ENCODE peak calls at places on chromosomes 7 and 10, in five cellular contexts. A, E, W, I and R are unnamed samples. For H3K27me3 and H3K9me3, the result is how much of the 10 kb centered on the place peaks cover.

GRCh38 chr7:141271451-141271850 is 197.6 kb downstream of the TMEM178B start:
- DNase-seq in A (no peak), E (no peak), W (no peak), I (no peak), R (no peak)

GRCh38 chr7:112986256-112987031 is 100.2 kb downstream of the GPR85 start:
- DNase-seq in A (no peak), E (peak), W (peak), I (no peak), R (peak)

GRCh38 chr10:82319558-82319957 is 444.6 kb downstream of the NRG3 start:
- DNase-seq in A (no peak), E (no peak), W (no peak), I (peak), R (no peak)

GRCh38 chr10:100803481-100803880 is 58.1 kb downstream of the PAX2 start:
- DNase-seq in A (no peak), E (no peak), W (no peak), I (no peak), R (no peak)

GRCh38 chr7:80548790-80549530 is 37.1 kb upstream of the GNAT3 start:
- DNase-seq in A (no peak), E (peak), W (no peak), I (no peak), R (no peak)

GRCh38 chr7:81846398-81846797 is 76.6 kb upstream of the HGF start:
- DNase-seq in A (no peak), E (peak), W (no peak), I (no peak), R (no peak)

GRCh38 chr7:19413444-19413965 is 268.3 kb upstream of the FERD3L start:
- DNase-seq in A (no peak), E (peak), W (no peak), I (no peak), R (no peak)

GRCh38 chr10:612696-613095 is 76.8 kb downstream of the DIP2C start:
- DNase-seq in A (no peak), E (no peak), W (no peak), I (no peak), R (no peak)

GRCh38 chr7:148303295-148304013 is 287.1 kb upstream of the C7orf33 start:
- DNase-seq in A (peak), E (peak), W (peak), I (peak), R (peak)

GRCh38 chr7:33550363-33550762 is 355.0 kb upstream of the BMPER start:
- DNase-seq in A (no peak), E (no peak), W (no peak), I (no peak), R (no peak)

GRCh38 chr7:97272237-97272975 is 154.9 kb downstream of the SDHAF3 start:
- DNase-seq in A (peak), E (no peak), W (no peak), I (no peak), R (no peak)

GRCh38 chr10:59586407-59586891 is 123.2 kb downstream of the SLC16A9 start:
- DNase-seq in A (no peak), E (no peak), W (no peak), I (no peak), R (no peak)

GRCh38 chr7:33325754-33326484 is 196.6 kb downstream of the BBS9 start:
- DNase-seq in A (no peak), E (no peak), W (no peak), I (no peak), R (no peak)

DNA sequence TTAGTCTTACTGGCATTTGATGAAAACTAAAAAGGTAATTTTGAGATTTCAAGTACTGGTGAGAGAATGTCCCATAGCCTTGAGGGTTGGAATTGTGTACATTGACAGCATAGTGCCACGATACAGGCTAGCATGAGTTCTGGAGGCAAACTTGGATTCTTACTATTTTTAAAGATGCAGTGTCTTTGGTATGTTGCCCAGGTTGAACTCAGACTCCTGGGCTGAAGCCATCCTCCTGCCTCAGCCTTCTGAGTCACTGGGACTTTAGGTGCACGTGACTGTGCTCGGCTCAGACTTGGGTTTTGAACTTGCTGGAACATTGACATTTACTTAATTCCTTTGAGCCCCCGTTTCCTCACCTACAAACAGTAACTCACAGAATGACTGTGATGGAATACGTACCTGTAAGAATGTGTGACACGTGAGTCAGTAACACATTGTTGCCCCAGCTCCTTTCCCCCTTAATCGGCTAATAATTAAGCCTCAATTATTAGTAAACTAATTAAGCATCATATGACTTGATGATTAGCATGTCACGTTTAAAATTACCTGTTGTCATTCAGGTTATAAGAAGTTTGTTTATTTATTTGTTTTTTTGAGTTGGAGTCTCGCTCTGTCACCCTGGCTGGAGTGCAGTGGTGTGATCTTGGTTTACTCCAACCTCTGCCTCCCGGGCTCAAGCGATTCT is 10.6 kb downstream of the DNAJB6 start:
- DNase-seq in A (no peak), E (peak), W (peak), I (no peak), R (peak)
- H3K4me3 ChIP-seq in A (no peak), E (no peak), W (no peak), I (no peak), R (peak)

GRCh38 chr7:42311195-42311594 is 74.2 kb upstream of the GLI3 start:
- DNase-seq in A (no peak), E (no peak), W (no peak), I (no peak), R (no peak)
- H3K27me3 ChIP-seq in A (under half), E (under half), W (under half), I (under half), R (under half)

GRCh38 chr7:157411580-157411979 is 74.8 kb downstream of the DNAJB6 start:
- DNase-seq in A (no peak), E (peak), W (no peak), I (no peak), R (no peak)
- H3K9me3 ChIP-seq in A (under half), E (under half), W (under half), I (under half), R (under half)

DNA sequence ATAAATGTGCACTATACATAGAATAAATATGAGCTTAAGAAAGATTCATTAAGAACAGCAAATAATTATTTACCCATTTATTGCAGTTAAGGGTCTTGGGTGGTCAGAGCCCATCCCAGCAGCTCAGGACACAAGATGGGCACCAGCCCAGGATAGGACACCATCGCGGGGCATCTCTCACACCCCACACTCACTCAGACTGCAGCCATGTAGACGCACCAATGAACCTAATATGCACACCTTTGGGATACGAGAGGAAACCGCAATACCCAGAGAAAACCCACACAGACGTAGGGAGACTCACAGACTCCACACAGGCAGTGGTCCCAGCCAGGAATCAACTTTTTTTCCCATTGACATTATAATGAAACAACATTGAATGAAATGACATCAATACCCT is 36.0 kb downstream of the CARD11 start:
- DNase-seq in A (no peak), E (no peak), W (no peak), I (no peak), R (no peak)
- H3K4me3 ChIP-seq in A (no peak), E (no peak), W (no peak), I (no peak), R (no peak)

DNA sequence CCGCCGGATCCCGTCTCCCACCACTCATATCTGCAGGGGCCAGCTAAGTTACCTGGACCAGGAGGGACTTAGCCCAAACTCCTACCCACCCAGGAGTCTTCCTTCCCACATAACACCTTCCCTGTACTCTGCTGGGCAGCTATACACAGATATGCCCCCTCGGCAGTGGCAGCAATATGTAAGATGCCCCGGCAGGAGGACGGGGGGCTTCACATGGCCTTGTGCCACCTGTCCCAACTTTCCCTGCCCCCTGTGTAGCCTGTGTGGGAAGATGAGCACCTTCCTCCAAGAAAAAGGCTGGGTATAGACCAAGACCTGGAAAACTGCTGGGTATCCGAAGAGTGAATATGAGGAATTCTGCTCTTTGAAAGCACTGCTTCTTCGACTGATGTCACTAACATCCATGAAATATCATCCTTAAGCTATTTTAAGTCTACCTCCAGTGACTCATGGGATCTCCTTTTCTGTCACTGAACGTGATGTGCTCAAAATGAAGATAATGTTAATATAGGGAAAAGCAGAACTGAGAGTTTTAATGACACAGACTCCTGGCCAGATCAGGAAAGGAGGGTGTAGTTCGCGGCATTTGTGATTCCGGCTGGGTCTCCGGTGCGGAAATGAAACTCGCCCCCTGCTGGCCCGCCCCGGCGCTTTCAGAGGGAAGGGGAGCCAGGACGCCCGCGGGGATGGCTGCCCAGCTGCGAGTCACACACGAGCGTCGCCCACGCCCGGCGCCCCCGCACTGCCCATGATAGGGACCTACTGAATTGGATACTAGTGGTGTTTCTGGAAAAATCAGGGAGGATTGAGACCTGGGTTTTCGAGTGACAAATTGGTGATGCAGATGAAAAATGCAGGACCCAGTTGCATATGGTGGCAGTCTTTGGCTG is 256.9 kb upstream of the NFE2L3 start:
- DNase-seq in A (peak), E (peak), W (peak), I (peak), R (peak)
- H3K27me3 ChIP-seq in A (under half), E (under half), W (under half), I (under half), R (under half)

GRCh38 chr7:114795475-114795874 is 126.4 kb upstream of the MDFIC start:
- DNase-seq in A (no peak), E (no peak), W (no peak), I (no peak), R (no peak)
- H3K9me3 ChIP-seq in A (under half), E (under half), W (under half), I (under half), R (under half)

DNA sequence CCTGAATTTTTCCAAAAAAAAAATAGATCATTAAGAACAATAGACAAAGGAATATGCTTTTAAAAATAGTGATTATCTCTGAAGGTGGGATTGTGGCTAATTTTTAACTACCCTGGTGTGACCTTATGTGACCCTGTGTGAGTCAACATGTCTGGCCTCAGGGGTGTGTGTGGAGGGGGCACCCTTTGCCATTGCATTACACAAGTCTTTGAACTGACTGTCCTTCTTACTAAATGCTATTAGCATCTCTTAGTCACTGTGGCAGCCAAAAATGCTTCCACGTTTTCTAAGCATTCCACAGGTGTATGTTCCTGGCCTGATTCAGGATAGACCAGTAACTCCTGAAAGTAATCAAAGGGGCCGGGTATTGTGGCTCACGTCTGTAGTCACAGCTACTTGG is 175.4 kb downstream of the MGMT start:
- DNase-seq in A (no peak), E (peak), W (peak), I (no peak), R (no peak)
- H3K4me3 ChIP-seq in A (no peak), E (no peak), W (no peak), I (no peak), R (no peak)

DNA sequence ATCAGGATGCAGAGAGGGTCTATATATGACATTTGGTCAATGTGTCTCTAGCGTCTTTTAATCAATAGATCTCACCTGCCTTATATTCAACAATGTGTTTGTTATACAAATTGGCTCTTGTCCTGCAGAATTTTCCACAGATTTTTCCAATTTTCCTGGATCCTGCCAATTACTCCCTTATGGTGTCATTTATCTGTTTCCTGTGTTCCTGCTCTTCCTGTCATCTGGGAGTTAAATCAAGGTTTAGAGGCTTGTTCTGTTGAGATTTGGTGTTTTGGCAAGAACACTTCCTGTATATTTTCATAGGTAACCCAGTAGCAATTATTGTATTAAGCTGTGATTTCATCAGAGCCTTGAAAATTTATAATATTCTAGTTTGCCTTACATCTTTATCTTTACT is 8.8 kb upstream of the C10orf71 start:
- DNase-seq in A (no peak), E (no peak), W (no peak), I (no peak), R (no peak)
- H3K27me3 ChIP-seq in A (under half), E (under half), W (under half), I (under half), R (under half)

GRCh38 chr10:11210211-11210922 is 192.7 kb downstream of the CELF2 start:
- DNase-seq in A (peak), E (no peak), W (no peak), I (no peak), R (no peak)

GRCh38 chr10:11208908-11209809 is 191.5 kb downstream of the CELF2 start:
- DNase-seq in A (no peak), E (no peak), W (no peak), I (no peak), R (no peak)

GRCh38 chr10:11208243-11208642 is 190.6 kb downstream of the CELF2 start:
- DNase-seq in A (no peak), E (no peak), W (no peak), I (no peak), R (no peak)

GRCh38 chr10:11207276-11207809 is 189.7 kb downstream of the CELF2 start:
- DNase-seq in A (no peak), E (no peak), W (no peak), I (no peak), R (no peak)

DNA sequence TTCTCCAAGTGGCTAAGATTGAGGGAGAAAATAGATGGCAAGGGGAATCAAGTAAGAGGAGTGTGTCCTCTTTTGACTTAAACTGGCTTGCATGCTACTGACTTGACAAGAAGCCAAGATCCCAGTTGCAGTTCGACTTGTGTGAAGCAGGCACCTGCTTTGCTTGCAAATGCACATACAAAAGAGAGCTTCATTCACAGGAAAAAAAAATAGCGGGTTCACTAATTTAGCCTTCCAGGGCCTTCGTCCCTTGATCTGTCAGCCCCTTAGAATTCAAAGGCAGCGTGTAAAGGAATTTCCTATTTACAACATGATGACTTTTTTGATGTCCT is 192.1 kb downstream of the CELF2 start:
- DNase-seq in A (no peak), E (no peak), W (no peak), I (no peak), R (no peak)
- H3K9me3 ChIP-seq in A (under half), E (under half), W (under half), I (under half), R (under half)

DNA sequence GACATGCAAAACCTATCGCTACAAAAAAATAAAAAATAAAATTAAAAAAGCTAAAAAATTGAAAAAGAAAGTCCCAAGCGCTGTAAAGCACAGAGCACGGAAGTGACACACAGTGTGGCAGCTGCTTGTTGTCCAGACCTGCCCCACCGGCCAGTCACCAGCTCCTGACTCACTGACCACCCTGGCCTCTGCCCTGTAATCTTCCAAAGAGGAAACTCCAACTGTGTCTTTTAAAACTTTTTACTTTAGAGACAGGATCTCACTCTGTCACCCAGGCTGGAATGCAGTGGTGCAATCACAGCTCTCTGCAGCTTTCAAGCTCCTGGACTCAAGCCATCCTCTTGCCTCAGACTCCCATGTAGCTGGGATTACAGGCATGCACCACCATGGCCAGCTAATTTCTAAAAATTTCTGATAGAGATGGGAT is 23.6 kb downstream of the GNA12 start:
- DNase-seq in A (peak), E (peak), W (peak), I (no peak), R (peak)
- H3K4me3 ChIP-seq in A (no peak), E (no peak), W (no peak), I (no peak), R (no peak)